ENCODE peak calls at places on chromosomes 2 and 18, in seven cellular contexts. Q is brain microvascular endothelial cell; X is IMR-90; N is CD8-positive, alpha-beta T cell; T is stomach; I is mesendoderm; B is SK-N-SH. P is an unnamed sample. For H3K36me3, the result is how much of the 10 kb centered on the place peaks cover.

GRCh38 chr2:232486558-232487384 is 863 bp downstream of the ECEL1 start:
- DNase-seq in Q (no peak), X (no peak), N (no peak), T (no peak), I (no peak), B (peak), P (peak)

GRCh38 chr2:168552450-168552856 is 96.4 kb downstream of the CERS6 start:
- DNase-seq in Q (no peak), X (no peak), N (no peak), T (no peak), I (peak), B (no peak), P (peak)

GRCh38 chr2:175373001-175373727 is 191.7 kb upstream of the ATP5MC3 start:
- DNase-seq in Q (no peak), X (peak), N (no peak), T (no peak), I (no peak), B (no peak), P (no peak)

GRCh38 chr2:215937190-215937589 is 76.2 kb downstream of the MREG start:
- DNase-seq in Q (no peak), X (no peak), N (no peak), T (no peak), I (no peak), B (no peak), P (no peak)

GRCh38 chr2:113167115-113167932 is 6.4 kb upstream of the PSD4 start:
- DNase-seq in Q (no peak), X (no peak), N (no peak), T (peak), I (no peak), B (no peak), P (peak)

GRCh38 chr2:28620371-28620793 is 124.5 kb downstream of the PLB1 start:
- DNase-seq in Q (no peak), X (no peak), N (no peak), T (no peak), I (no peak), B (no peak), P (no peak)

GRCh38 chr2:137049518-137049917 is 284.2 kb downstream of the THSD7B start:
- DNase-seq in Q (no peak), X (no peak), N (no peak), T (no peak), I (peak), B (no peak), P (no peak)

GRCh38 chr18:55382277-55382805 is 205.7 kb downstream of the TCF4 start:
- DNase-seq in Q (no peak), X (no peak), N (no peak), T (no peak), I (no peak), B (no peak), P (no peak)

GRCh38 chr2:125638345-125638744 is 1017.6 kb upstream of the GYPC start:
- DNase-seq in Q (no peak), X (no peak), N (no peak), T (no peak), I (no peak), B (no peak), P (no peak)

GRCh38 chr18:44996261-44996660 is 315.6 kb downstream of the SETBP1 start:
- DNase-seq in Q (no peak), X (no peak), N (no peak), T (no peak), I (no peak), B (no peak), P (no peak)

GRCh38 chr2:229416116-229416694 is 145.1 kb upstream of the PID1 start:
- DNase-seq in Q (peak), X (peak), N (no peak), T (peak), I (no peak), B (no peak), P (no peak)

GRCh38 chr2:166375205-166375735 is 474 bp downstream of the SCN9A start:
- DNase-seq in Q (no peak), X (peak), N (no peak), T (no peak), I (no peak), B (peak), P (no peak)

GRCh38 chr18:45197526-45197970 is 417.7 kb upstream of the SLC14A2 start:
- DNase-seq in Q (peak), X (peak), N (no peak), T (no peak), I (no peak), B (no peak), P (no peak)

GRCh38 chr2:196801578-196801977 is 2.1 kb upstream of the GTF3C3 start:
- DNase-seq in Q (no peak), X (peak), N (no peak), T (no peak), I (no peak), B (no peak), P (no peak)

GRCh38 chr2:203886579-203887230 is 19.1 kb downstream of the CTLA4 start:
- DNase-seq in Q (no peak), X (no peak), N (no peak), T (no peak), I (no peak), B (no peak), P (no peak)

GRCh38 chr2:17538844-17539554 is 1.5 kb upstream of the VSNL1 start:
- DNase-seq in Q (peak), X (peak), N (no peak), T (peak), I (peak), B (peak), P (peak)

GRCh38 chr2:10534514-10535250 is 86.6 kb upstream of the ODC1 start:
- DNase-seq in Q (peak), X (peak), N (no peak), T (no peak), I (peak), B (no peak), P (peak)

GRCh38 chr2:163269375-163270021 is 430.9 kb upstream of the KCNH7 start:
- DNase-seq in Q (no peak), X (no peak), N (no peak), T (no peak), I (no peak), B (no peak), P (no peak)

GRCh38 chr2:126882736-126883660 is 15.7 kb upstream of the TEX51 start:
- DNase-seq in Q (no peak), X (no peak), N (no peak), T (no peak), I (no peak), B (no peak), P (no peak)

GRCh38 chr18:12849548-12849947 is 34.5 kb downstream of the PTPN2 start:
- DNase-seq in Q (no peak), X (peak), N (no peak), T (no peak), I (no peak), B (no peak), P (no peak)

GRCh38 chr2:172082105-172082943 is 3.0 kb upstream of the DLX1 start:
- DNase-seq in Q (no peak), X (no peak), N (no peak), T (no peak), I (peak), B (peak), P (peak)

GRCh38 chr2:174771136-174771535 is 6.9 kb upstream of the CHRNA1 start:
- DNase-seq in Q (no peak), X (no peak), N (no peak), T (no peak), I (no peak), B (peak), P (no peak)

GRCh38 chr18:38009335-38009734 is 443.7 kb upstream of the CELF4 start:
- DNase-seq in Q (no peak), X (no peak), N (no peak), T (no peak), I (no peak), B (no peak), P (no peak)

GRCh38 chr2:26970928-26971627 is 641 bp downstream of the MAPRE3 start:
- DNase-seq in Q (no peak), X (peak), N (no peak), T (no peak), I (peak), B (peak), P (no peak)

GRCh38 chr2:207332473-207333212 is 166.9 kb upstream of the KLF7 start:
- DNase-seq in Q (no peak), X (peak), N (no peak), T (no peak), I (no peak), B (no peak), P (no peak)

GRCh38 chr2:223626713-223627112 is 24.6 kb upstream of the SCG2 start:
- DNase-seq in Q (peak), X (peak), N (no peak), T (no peak), I (no peak), B (no peak), P (no peak)

GRCh38 chr18:47996091-47996541 is 65.7 kb upstream of the SMAD2 start:
- DNase-seq in Q (no peak), X (no peak), N (no peak), T (no peak), I (no peak), B (peak), P (no peak)

GRCh38 chr18:4831127-4831526 is 365.9 kb downstream of the AKAIN1 start:
- DNase-seq in Q (no peak), X (no peak), N (no peak), T (no peak), I (no peak), B (no peak), P (no peak)

DNA sequence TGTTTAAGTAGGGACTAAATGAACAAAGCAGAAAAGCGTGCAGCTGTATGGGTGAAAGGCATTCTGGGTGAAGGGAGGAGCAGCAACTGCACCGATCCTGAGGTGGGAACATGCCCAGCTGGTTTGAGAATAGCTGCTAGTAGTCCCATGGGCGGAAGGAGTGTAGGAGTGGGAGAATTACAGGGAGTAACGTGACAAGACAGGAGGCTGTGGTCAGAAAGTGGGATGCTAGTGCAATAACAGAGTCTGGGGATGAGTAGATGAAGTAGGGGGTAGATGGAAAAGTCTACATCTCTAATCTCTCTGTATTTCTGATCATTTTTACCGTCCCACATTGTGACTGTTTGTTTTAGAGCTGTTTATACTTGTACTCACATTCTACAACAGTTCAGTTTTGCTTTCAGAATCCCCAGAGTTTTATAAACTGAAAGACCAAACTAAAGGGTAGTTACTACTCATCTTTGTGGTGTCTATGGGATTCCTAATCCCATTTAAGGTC is 118.9 kb downstream of the LCLAT1 start:
- DNase-seq in Q (no peak), X (peak), N (no peak), T (no peak), I (no peak), B (no peak), P (no peak)
- H3K4me3 ChIP-seq in Q (no peak), X (no peak), N (no peak), T (no peak), I (no peak), B (no peak), P (no peak)

GRCh38 chr2:191280304-191280703 is 35.1 kb downstream of the MYO1B start:
- DNase-seq in Q (no peak), X (no peak), N (no peak), T (no peak), I (peak), B (no peak), P (peak)
- H3K36me3 ChIP-seq in Q (under half), X (under half), N (under half), T (under half), I (under half), B (half or more), P (under half)

DNA sequence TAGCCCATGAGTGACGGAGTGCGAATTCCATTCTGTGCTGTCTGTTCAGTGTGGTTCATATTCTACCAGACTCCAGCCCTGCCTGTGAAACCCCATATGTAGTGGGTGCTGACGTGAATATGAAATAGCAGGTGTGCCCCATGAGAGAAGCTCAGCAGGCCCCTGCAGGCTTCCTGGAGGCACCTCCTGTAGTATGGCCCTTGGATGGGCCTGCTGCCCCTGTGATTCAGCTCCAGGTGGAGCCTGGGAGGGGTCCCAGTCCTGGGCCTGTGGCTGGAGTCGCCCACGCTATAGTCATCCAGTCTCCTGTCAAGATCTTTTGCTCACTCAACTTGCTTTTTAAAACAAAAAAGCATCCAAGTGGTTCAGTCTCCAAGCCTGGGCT is 125.5 kb downstream of the GLI2 start:
- DNase-seq in Q (no peak), X (peak), N (no peak), T (no peak), I (no peak), B (no peak), P (no peak)
- H3K4me3 ChIP-seq in Q (no peak), X (no peak), N (no peak), T (no peak), I (no peak), B (no peak), P (no peak)

DNA sequence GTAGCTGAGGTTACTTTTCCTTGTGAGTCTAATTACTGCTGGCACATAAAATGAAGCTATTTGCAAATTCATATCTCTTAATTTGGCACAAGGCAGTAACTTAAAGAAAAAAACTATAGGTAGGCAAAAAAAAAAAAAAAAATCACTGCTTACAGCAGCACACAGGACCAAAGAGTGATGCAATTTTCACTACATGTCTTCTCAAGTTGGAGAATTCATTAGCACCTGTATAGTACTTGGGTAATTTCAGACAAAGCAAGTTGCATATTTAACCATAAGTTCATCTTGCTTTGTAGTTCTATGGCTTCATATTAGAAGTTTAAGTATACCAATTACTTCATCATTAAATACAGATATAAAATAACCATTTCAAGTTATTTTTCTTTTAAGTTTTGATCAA is 33.7 kb upstream of the RBBP8 start:
- DNase-seq in Q (no peak), X (no peak), N (no peak), T (no peak), I (no peak), B (no peak), P (no peak)
- H3K36me3 ChIP-seq in Q (under half), X (under half), N (under half), T (under half), I (under half), B (under half), P (under half)

DNA sequence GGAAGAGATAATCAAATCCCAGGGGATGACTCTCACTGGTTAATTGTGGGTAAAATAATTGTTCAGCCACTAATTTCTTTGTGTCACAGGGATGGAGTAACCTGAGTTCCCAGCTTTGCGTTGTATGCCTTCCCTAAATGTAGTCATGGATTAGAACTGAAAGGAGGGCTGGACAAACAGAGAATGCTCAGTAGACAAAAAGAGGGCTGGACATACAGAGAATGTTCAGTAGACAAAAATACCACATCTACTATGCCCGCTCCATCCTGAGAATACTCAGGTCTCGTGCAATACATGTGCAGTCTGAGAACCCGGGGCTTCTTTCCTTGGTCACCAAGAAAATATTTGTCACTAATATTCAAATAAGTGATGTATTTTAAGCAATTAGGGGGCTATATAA is 497.9 kb downstream of the EPHA4 start:
- DNase-seq in Q (no peak), X (no peak), N (no peak), T (no peak), I (no peak), B (no peak), P (no peak)
- H3K4me3 ChIP-seq in Q (no peak), X (no peak), N (no peak), T (no peak), I (no peak), B (no peak), P (no peak)

GRCh38 chr18:49479381-49480137 is 7.5 kb downstream of the C18orf32 start:
- DNase-seq in Q (no peak), X (no peak), N (no peak), T (no peak), I (no peak), B (no peak), P (no peak)

GRCh38 chr18:49481317-49481716 is 5.7 kb downstream of the C18orf32 start:
- DNase-seq in Q (no peak), X (no peak), N (no peak), T (no peak), I (no peak), B (no peak), P (no peak)

GRCh38 chr18:49486617-49486958 is 446 bp downstream of the C18orf32 start:
- DNase-seq in Q (no peak), X (no peak), N (no peak), T (no peak), I (no peak), B (no peak), P (no peak)

GRCh38 chr18:49486959-49487710 is at the start of gene C18orf32:
- DNase-seq in Q (peak), X (peak), N (peak), T (peak), I (peak), B (peak), P (peak)

GRCh38 chr18:49483198-49483597 is 3.8 kb downstream of the C18orf32 start:
- DNase-seq in Q (no peak), X (no peak), N (no peak), T (no peak), I (no peak), B (peak), P (no peak)
- H3K36me3 ChIP-seq in Q (under half), X (under half), N (under half), T (half or more), I (under half), B (under half), P (under half)